ENCODE peak calls at places on chromosomes 13 and 19, in seven cellular contexts. X, K, H, V, W, G and L are unnamed samples.

GRCh38 chr19:33064117-33064777 is 441 bp downstream of the RHPN2 start:
- DNase-seq in G (no peak), K (no peak), X (peak; percentile 27), H (no peak), W (peak; percentile 53), V (no peak), L (no peak)

GRCh38 chr19:36916991-36917390 is 859 bp downstream of the ZNF568 start:
- DNase-seq in W (no peak), G (no peak), X (no peak), V (peak; percentile 25), H (peak; percentile 38), K (no peak), L (peak; percentile 20)

GRCh38 chr13:31485651-31486051 is 253.7 kb upstream of the RXFP2 start:
- DNase-seq in X (no peak), H (peak; percentile 41), W (no peak), G (no peak), V (peak; percentile 65), K (no peak), L (peak; percentile 70)

GRCh38 chr13:110915874-110916670 is 1.2 kb upstream of the ANKRD10 start:
- DNase-seq in V (no peak), G (peak; percentile 46), X (no peak), K (no peak), W (no peak), H (peak; percentile 70), L (peak; percentile 80)

GRCh38 chr19:5125797-5126497 is 157.0 kb downstream of the KDM4B start:
- DNase-seq in K (no peak), H (no peak), G (no peak), W (no peak), X (no peak), V (no peak), L (no peak)

GRCh38 chr19:13339869-13340268 is 166.4 kb downstream of the CACNA1A start:
- DNase-seq in X (no peak), G (no peak), H (no peak), V (no peak), W (no peak), K (peak; percentile 12), L (no peak)

GRCh38 chr19:641702-642101 is 2.0 kb downstream of the FGF22 start:
- DNase-seq in H (peak; percentile 7), W (no peak), V (no peak), X (no peak), K (no peak), G (no peak), L (no peak)

GRCh38 chr13:19634129-19634740 is 776 bp downstream of the MPHOSPH8 start:
- DNase-seq in W (no peak), X (no peak), K (no peak), H (peak; percentile 39), V (peak; percentile 36), G (peak; percentile 2), L (peak; percentile 26)

GRCh38 chr13:107866007-107866665 is 349.2 kb downstream of the LIG4 start:
- DNase-seq in H (no peak), W (peak; percentile 25), G (no peak), V (peak; percentile 25), X (no peak), K (no peak), L (no peak)

GRCh38 chr13:30679483-30680330 is 55.6 kb upstream of the ALOX5AP start:
- DNase-seq in V (peak; percentile 37), X (no peak), K (no peak), W (no peak), H (peak; percentile 43), G (no peak), L (peak; percentile 41)

GRCh38 chr19:14023404-14024235 is 4.3 kb upstream of the RLN3 start:
- DNase-seq in H (peak; percentile 54), V (peak; percentile 39), X (no peak), W (peak; percentile 64), K (no peak), G (no peak), L (no peak)

GRCh38 chr13:26623125-26623524 is 65.6 kb downstream of the WASF3 start:
- DNase-seq in K (no peak), X (no peak), W (no peak), H (no peak), V (no peak), G (no peak), L (no peak)

GRCh38 chr13:47908200-47908902 is 92.7 kb downstream of the SUCLA2 start:
- DNase-seq in K (no peak), G (no peak), W (no peak), X (no peak), H (peak; percentile 51), V (peak; percentile 82), L (peak; percentile 62)

GRCh38 chr19:48475369-48476068 is 6.3 kb downstream of the CYTH2 start:
- DNase-seq in K (no peak), H (no peak), V (no peak), G (no peak), W (no peak), X (no peak), L (no peak)

GRCh38 chr13:111373486-111373885 is 53.0 kb downstream of the TEX29 start:
- DNase-seq in V (no peak), X (no peak), G (no peak), W (no peak), K (no peak), H (no peak), L (no peak)

GRCh38 chr19:44876930-44877530 is 14.0 kb upstream of the TOMM40 start:
- DNase-seq in K (no peak), W (no peak), X (no peak), H (no peak), V (no peak), G (no peak), L (no peak)

GRCh38 chr19:4093643-4094175 is 27.0 kb upstream of the ZBTB7A start:
- DNase-seq in G (no peak), W (no peak), K (no peak), V (no peak), H (no peak), X (no peak), L (no peak)

GRCh38 chr13:90551253-90551652 is 796.2 kb upstream of the MIR17HG start:
- DNase-seq in K (no peak), G (no peak), V (no peak), X (no peak), H (no peak), W (no peak), L (no peak)

GRCh38 chr13:27131202-27131623 is 40.4 kb downstream of the USP12 start:
- DNase-seq in W (no peak), G (no peak), H (peak; percentile 96), X (no peak), V (no peak), K (no peak), L (peak; percentile 99)

GRCh38 chr13:46698910-46699460 is 98.0 kb downstream of the ESD start:
- DNase-seq in X (no peak), W (no peak), V (peak; percentile 15), H (peak; percentile 20), G (no peak), K (no peak), L (no peak)

GRCh38 chr19:2059422-2060201 is 8.6 kb upstream of the MKNK2 start:
- DNase-seq in H (peak; percentile 53), X (peak; percentile 67), W (peak; percentile 96), V (peak; percentile 64), G (peak; percentile 57), K (peak; percentile 62), L (peak; percentile 28)

GRCh38 chr19:23762884-23763711 is 4.4 kb upstream of the ZNF681 start:
- DNase-seq in X (peak; percentile 87), K (peak; percentile 86), H (peak; percentile 79), G (no peak), V (peak; percentile 60), W (peak; percentile 86), L (peak; percentile 60)

GRCh38 chr13:41905600-41906254 is 55.2 kb downstream of the VWA8 start:
- DNase-seq in G (no peak), K (no peak), W (no peak), X (no peak), V (no peak), H (peak; percentile 68), L (peak; percentile 72)

GRCh38 chr13:32883501-32883900 is 132.7 kb upstream of the KL start:
- DNase-seq in K (no peak), X (no peak), V (no peak), G (no peak), H (no peak), W (no peak), L (no peak)

GRCh38 chr13:20774746-20775145 is 985 bp upstream of the EEF1AKMT1 start:
- DNase-seq in H (no peak), V (no peak), G (no peak), X (no peak), W (no peak), K (no peak), L (no peak)

GRCh38 chr13:20773194-20774080 is at the start of gene EEF1AKMT1:
- DNase-seq in K (peak; percentile 96), W (peak; percentile 95), V (peak; percentile 83), X (peak; percentile 97), G (peak; percentile 67), H (peak; percentile 94), L (peak; percentile 76)

GRCh38 chr13:20779405-20779804 is 5.6 kb upstream of the EEF1AKMT1 start:
- DNase-seq in V (no peak), X (no peak), H (no peak), W (no peak), G (no peak), K (no peak), L (no peak)

GRCh38 chr13:20775961-20776360 is 2.2 kb upstream of the EEF1AKMT1 start:
- DNase-seq in X (no peak), V (no peak), G (no peak), W (no peak), H (no peak), K (no peak), L (no peak)

GRCh38 chr13:20776751-20777150 is 3.0 kb upstream of the EEF1AKMT1 start:
- DNase-seq in K (no peak), H (no peak), W (no peak), G (no peak), X (no peak), V (no peak), L (no peak)
- TF ChIP-seq CTCF in K (no peak), H (no peak), W (no peak), G (no peak), X (no peak), V (no peak), L (no peak)

GRCh38 chr13:54486421-54487166 is 1458.0 kb downstream of the OLFM4 start:
- DNase-seq in K (no peak), W (no peak), X (no peak), V (no peak), G (no peak), H (no peak), L (no peak)
- H3K4me3 ChIP-seq in K (no peak overlapping the region), W (no peak overlapping the region), X (no peak overlapping the region), V (no peak overlapping the region), G (no peak overlapping the region), H (no peak overlapping the region), L (no peak overlapping the region)

GRCh38 chr13:49220035-49220855 is at the start of gene MLNR:
- DNase-seq in H (peak; percentile 38), G (no peak), X (peak; percentile 31), K (no peak), W (no peak), V (no peak), L (no peak)
- TF ChIP-seq CTCF in H (no peak), G (peak; percentile 5), X (no peak), K (no peak), W (no peak), V (peak; percentile 22), L (peak; percentile 6)

GRCh38 chr13:101493541-101493940 is 41.1 kb downstream of the ITGBL1 start:
- DNase-seq in G (no peak), K (no peak), X (no peak), H (no peak), W (no peak), V (no peak), L (no peak)

DNA sequence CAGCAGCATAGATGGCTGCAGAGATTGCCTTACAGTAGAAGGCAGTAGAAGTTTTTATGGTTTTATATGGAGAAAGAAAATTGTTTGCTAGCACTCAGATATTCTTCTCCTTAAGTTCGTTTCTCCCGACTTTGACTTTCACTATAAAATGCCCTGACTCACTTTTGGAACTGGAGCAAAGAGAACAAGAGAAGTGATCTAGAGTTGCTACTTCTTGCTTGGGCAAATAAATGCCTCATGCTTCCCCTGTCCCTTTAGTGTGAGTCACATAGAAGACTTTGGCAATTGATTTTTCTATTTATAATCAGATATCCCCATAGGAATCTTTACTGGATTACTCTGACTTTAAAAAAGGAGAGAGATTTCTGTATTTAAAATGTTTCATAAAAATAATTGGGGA is 46.9 kb downstream of the ITGBL1 start:
- DNase-seq in H (peak; percentile 4), W (no peak), G (peak; percentile 34), X (no peak), K (no peak), V (no peak), L (no peak)
- H3K4me3 ChIP-seq in H (no peak overlapping the region), W (no peak overlapping the region), G (no peak overlapping the region), X (no peak overlapping the region), K (no peak overlapping the region), V (no peak overlapping the region), L (no peak overlapping the region)